ENCODE peak calls at places on chromosomes 7 and 10, in nine cellular contexts. B is OCI-LY7, R is HCT116, K is MM.1S, V is neural progenitor cell, G is PC-3, T is GM23338, Q is SK-N-SH, X is hepatocyte. N is an unnamed sample.

GRCh38 chr10:122780391-122780790 is 65.3 kb downstream of the CUZD1 start:
- DNase-seq in B (no peak), R (no peak), K (no peak), V (no peak), G (peak; percentile 52), T (no peak), Q (no peak), X (no peak), N (peak; percentile 46)

GRCh38 chr10:46554166-46554781 is 2.2 kb downstream of the GPRIN2 start:
- DNase-seq in B (no peak), R (no peak), K (no peak), V (no peak), G (no peak), T (no peak), Q (no peak), X (no peak), N (no peak)

GRCh38 chr10:3902054-3902808 is 117.2 kb upstream of the KLF6 start:
- DNase-seq in B (peak; percentile 11), R (no peak), K (peak; percentile 87), V (peak; percentile 5), G (peak; percentile 16), T (no peak), Q (no peak), X (peak; percentile 73), N (peak; percentile 69)

GRCh38 chr7:78052112-78052511 is 253.5 kb downstream of the PHTF2 start:
- DNase-seq in B (no peak), R (no peak), K (no peak), V (peak; percentile 63), G (no peak), T (peak; percentile 92), Q (no peak), X (no peak), N (no peak)

GRCh38 chr7:94656925-94657731 is 1.2 kb upstream of the SGCE start:
- DNase-seq in B (peak; percentile 72), R (peak; percentile 16), K (peak; percentile 37), V (peak; percentile 63), G (peak; percentile 50), T (peak; percentile 46), Q (no peak), X (peak; percentile 31), N (peak; percentile 53)

GRCh38 chr10:59968705-59969104 is 62.3 kb upstream of the CCDC6 start:
- DNase-seq in B (no peak), R (no peak), K (no peak), V (no peak), G (peak; percentile 55), T (no peak), Q (no peak), X (no peak), N (no peak)

GRCh38 chr7:28686418-28686800 is 271.7 kb downstream of the TRIL start:
- DNase-seq in B (no peak), R (no peak), K (no peak), V (peak; percentile 80), G (peak; percentile 58), T (peak; percentile 89), Q (peak; percentile 49), X (peak; percentile 69), N (peak; percentile 86)

GRCh38 chr10:35392482-35393230 is 56.3 kb downstream of the CCNY start:
- DNase-seq in B (no peak), R (no peak), K (no peak), V (no peak), G (no peak), T (no peak), Q (no peak), X (no peak), N (no peak)

GRCh38 chr10:44949127-44949802 is 10.3 kb upstream of the RASSF4 start:
- DNase-seq in B (no peak), R (no peak), K (no peak), V (no peak), G (no peak), T (peak; percentile 32), Q (no peak), X (no peak), N (no peak)

GRCh38 chr10:62072901-62073300 is 171.4 kb downstream of the ARID5B start:
- DNase-seq in B (no peak), R (no peak), K (no peak), V (no peak), G (no peak), T (no peak), Q (no peak), X (no peak), N (peak; percentile 59)

GRCh38 chr7:138369797-138370196 is 90.3 kb upstream of the TRIM24 start:
- DNase-seq in B (no peak), R (no peak), K (no peak), V (no peak), G (no peak), T (no peak), Q (no peak), X (no peak), N (no peak)
- H2AFZ ChIP-seq in B (no peak overlapping the region), R (no peak overlapping the region), K (no peak overlapping the region), V (no peak overlapping the region), G (no peak overlapping the region), T (no peak overlapping the region), Q (no peak overlapping the region), X (no peak overlapping the region), N (no peak overlapping the region)

GRCh38 chr10:50579491-50580259 is 44.1 kb downstream of the SGMS1 start:
- DNase-seq in B (no peak), R (no peak), K (no peak), V (no peak), G (peak; percentile 96), T (no peak), Q (no peak), X (peak; percentile 47), N (no peak)

GRCh38 chr10:50576245-50576815 is 47.4 kb downstream of the SGMS1 start:
- DNase-seq in B (no peak), R (no peak), K (no peak), V (no peak), G (peak; percentile 80), T (no peak), Q (no peak), X (no peak), N (peak; percentile 39)

GRCh38 chr10:50578949-50579348 is 44.8 kb downstream of the SGMS1 start:
- DNase-seq in B (no peak), R (no peak), K (no peak), V (no peak), G (no peak), T (no peak), Q (no peak), X (no peak), N (no peak)

GRCh38 chr10:50576995-50577394 is 46.8 kb downstream of the SGMS1 start:
- DNase-seq in B (no peak), R (no peak), K (no peak), V (no peak), G (no peak), T (no peak), Q (no peak), X (no peak), N (no peak)

GRCh38 chr10:50577681-50578350 is 45.9 kb downstream of the SGMS1 start:
- DNase-seq in B (peak; percentile 8), R (no peak), K (no peak), V (no peak), G (peak; percentile 47), T (no peak), Q (no peak), X (peak; percentile 71), N (peak; percentile 40)
- TF ChIP-seq EZH2phosphoT487 in B (no peak), R (no peak), K (no peak), V (no peak), G (no peak), T (no peak), Q (no peak), X (no peak), N (no peak)

GRCh38 chr10:96096958-96097357 is 33.1 kb upstream of the ZNF518A start:
- DNase-seq in B (no peak), R (no peak), K (no peak), V (no peak), G (no peak), T (no peak), Q (no peak), X (no peak), N (no peak)
- H2AFZ ChIP-seq in B (peak overlapping the region; percentile 2), R (no peak overlapping the region), K (no peak overlapping the region), V (no peak overlapping the region), G (no peak overlapping the region), T (peak overlapping the region; percentile 23), Q (no peak overlapping the region), X (no peak overlapping the region), N (no peak overlapping the region)

DNA sequence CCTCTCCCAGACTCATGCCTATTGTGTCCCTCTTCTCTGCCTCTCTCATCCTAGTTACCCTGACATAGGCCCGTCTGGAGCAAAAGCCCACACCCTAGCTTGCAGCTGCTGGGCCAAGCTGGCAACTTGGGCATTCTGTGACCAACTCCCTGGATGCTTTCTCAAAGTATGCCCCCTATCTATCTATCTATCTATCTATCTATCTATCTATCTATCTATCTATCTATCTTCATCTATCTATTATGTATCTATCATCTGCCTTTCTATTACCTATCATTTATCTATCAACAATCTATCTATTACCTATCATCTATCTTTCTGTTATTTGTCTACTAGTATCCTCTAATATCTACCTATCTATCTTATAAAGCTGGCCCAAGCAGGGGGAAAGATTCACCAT is 45.4 kb upstream of the COL13A1 start:
- DNase-seq in B (no peak), R (no peak), K (no peak), V (no peak), G (no peak), T (no peak), Q (no peak), X (no peak), N (no peak)
- TF ChIP-seq EZH2phosphoT487 in B (no peak), R (no peak), K (no peak), V (no peak), G (no peak), T (no peak), Q (no peak), X (no peak), N (no peak)